ENCODE peak calls at places on chromosomes 6 and 20, in five cellular contexts. One of them, this sample, is unnamed.

GRCh38 chr6:21143651-21144050 is 449.9 kb upstream of the SOX4 start:
- DNase-seq in body of pancreas: no peak
- DNase-seq in NCI-H2171: no peak
- DNase-seq in dorsolateral prefrontal cortex: no peak
- DNase-seq in CD4-positive, alpha-beta T cell: no peak
- DNase-seq in this sample: no peak

GRCh38 chr6:135089901-135090300 is 35.3 kb upstream of the HBS1L start:
- DNase-seq in dorsolateral prefrontal cortex: no peak
- DNase-seq in NCI-H2171: no peak
- DNase-seq in CD4-positive, alpha-beta T cell: no peak
- DNase-seq in body of pancreas: no peak
- DNase-seq in this sample: no peak

GRCh38 chr20:57433658-57434389 is 42.6 kb downstream of the RBM38 start:
- DNase-seq in CD4-positive, alpha-beta T cell: no peak
- DNase-seq in NCI-H2171: no peak
- DNase-seq in body of pancreas: no peak
- DNase-seq in dorsolateral prefrontal cortex: no peak
- DNase-seq in this sample: peak; percentile 54

GRCh38 chr6:11952291-11952690 is 59.8 kb upstream of the HIVEP1 start:
- DNase-seq in body of pancreas: no peak
- DNase-seq in CD4-positive, alpha-beta T cell: no peak
- DNase-seq in NCI-H2171: no peak
- DNase-seq in dorsolateral prefrontal cortex: no peak
- DNase-seq in this sample: no peak

GRCh38 chr6:108800510-108800909 is 47.7 kb upstream of the ARMC2 start:
- DNase-seq in CD4-positive, alpha-beta T cell: no peak
- DNase-seq in NCI-H2171: no peak
- DNase-seq in body of pancreas: no peak
- DNase-seq in dorsolateral prefrontal cortex: peak; percentile 37
- DNase-seq in this sample: no peak

GRCh38 chr6:150140236-150140969 is 2.4 kb upstream of the PPP1R14C start:
- DNase-seq in dorsolateral prefrontal cortex: no peak
- DNase-seq in body of pancreas: no peak
- DNase-seq in NCI-H2171: no peak
- DNase-seq in CD4-positive, alpha-beta T cell: no peak
- DNase-seq in this sample: no peak

GRCh38 chr6:108165714-108166663 is at the start of gene NR2E1:
- DNase-seq in body of pancreas: no peak
- DNase-seq in NCI-H2171: peak; percentile 76
- DNase-seq in CD4-positive, alpha-beta T cell: no peak
- DNase-seq in dorsolateral prefrontal cortex: peak; percentile 47
- DNase-seq in this sample: no peak

GRCh38 chr20:35523298-35523888 is 6.1 kb downstream of the C20orf173 start:
- DNase-seq in NCI-H2171: no peak
- DNase-seq in dorsolateral prefrontal cortex: no peak
- DNase-seq in body of pancreas: no peak
- DNase-seq in CD4-positive, alpha-beta T cell: peak; percentile 8
- DNase-seq in this sample: no peak

GRCh38 chr6:82246370-82246769 is 1.2 kb downstream of the IBTK start:
- DNase-seq in CD4-positive, alpha-beta T cell: no peak
- DNase-seq in dorsolateral prefrontal cortex: no peak
- DNase-seq in body of pancreas: no peak
- DNase-seq in NCI-H2171: no peak
- DNase-seq in this sample: no peak

GRCh38 chr6:157759028-157759427 is 64.0 kb upstream of the SNX9 start:
- DNase-seq in NCI-H2171: no peak
- DNase-seq in body of pancreas: no peak
- DNase-seq in dorsolateral prefrontal cortex: no peak
- DNase-seq in CD4-positive, alpha-beta T cell: no peak
- DNase-seq in this sample: no peak

GRCh38 chr6:134534708-134535149 is 216.8 kb upstream of the SGK1 start:
- DNase-seq in body of pancreas: no peak
- DNase-seq in CD4-positive, alpha-beta T cell: no peak
- DNase-seq in NCI-H2171: no peak
- DNase-seq in dorsolateral prefrontal cortex: no peak
- DNase-seq in this sample: no peak

GRCh38 chr6:35487653-35488516 is 9.0 kb downstream of the TEAD3 start:
- DNase-seq in NCI-H2171: no peak
- DNase-seq in body of pancreas: no peak
- DNase-seq in CD4-positive, alpha-beta T cell: no peak
- DNase-seq in dorsolateral prefrontal cortex: no peak
- DNase-seq in this sample: no peak

GRCh38 chr6:139839506-139840156 is 465.2 kb upstream of the CITED2 start:
- DNase-seq in NCI-H2171: no peak
- DNase-seq in body of pancreas: no peak
- DNase-seq in CD4-positive, alpha-beta T cell: no peak
- DNase-seq in dorsolateral prefrontal cortex: peak; percentile 11
- DNase-seq in this sample: no peak

GRCh38 chr6:118542184-118542952 is 5.7 kb upstream of the PLN start:
- DNase-seq in body of pancreas: no peak
- DNase-seq in dorsolateral prefrontal cortex: no peak
- DNase-seq in CD4-positive, alpha-beta T cell: no peak
- DNase-seq in NCI-H2171: no peak
- DNase-seq in this sample: no peak

GRCh38 chr20:52242237-52243230 is 51.0 kb upstream of the ZFP64 start:
- DNase-seq in CD4-positive, alpha-beta T cell: no peak
- DNase-seq in NCI-H2171: peak; percentile 52
- DNase-seq in body of pancreas: no peak
- DNase-seq in dorsolateral prefrontal cortex: no peak
- DNase-seq in this sample: peak; percentile 16

GRCh38 chr6:86859513-86859912 is 77.8 kb upstream of the HTR1E start:
- DNase-seq in NCI-H2171: no peak
- DNase-seq in CD4-positive, alpha-beta T cell: no peak
- DNase-seq in dorsolateral prefrontal cortex: no peak
- DNase-seq in body of pancreas: no peak
- DNase-seq in this sample: no peak

GRCh38 chr6:37671061-37671460 is 26.6 kb downstream of the MDGA1 start:
- DNase-seq in body of pancreas: no peak
- DNase-seq in NCI-H2171: no peak
- DNase-seq in dorsolateral prefrontal cortex: no peak
- DNase-seq in CD4-positive, alpha-beta T cell: no peak
- DNase-seq in this sample: no peak

GRCh38 chr20:63102720-63103375 is 96.1 kb upstream of the BHLHE23 start:
- DNase-seq in dorsolateral prefrontal cortex: peak; percentile 62
- DNase-seq in NCI-H2171: no peak
- DNase-seq in CD4-positive, alpha-beta T cell: peak; percentile 40
- DNase-seq in body of pancreas: no peak
- DNase-seq in this sample: peak; percentile 73

GRCh38 chr6:41966214-41966920 is 24.8 kb upstream of the CCND3 start:
- DNase-seq in NCI-H2171: no peak
- DNase-seq in dorsolateral prefrontal cortex: no peak
- DNase-seq in CD4-positive, alpha-beta T cell: no peak
- DNase-seq in body of pancreas: no peak
- DNase-seq in this sample: no peak

GRCh38 chr20:43917380-43917779 is 2.7 kb downstream of the TOX2 start:
- DNase-seq in NCI-H2171: no peak
- DNase-seq in CD4-positive, alpha-beta T cell: no peak
- DNase-seq in body of pancreas: no peak
- DNase-seq in dorsolateral prefrontal cortex: no peak
- DNase-seq in this sample: no peak

This sample was measured in CD8-positive, alpha-beta memory T cell.